ENCODE peak calls at places on chromosome 19, in ten cellular contexts. P is transverse colon, B is ovary, N is suprapubic skin, R is upper lobe of left lung, J is stomach, Z is sigmoid colon, H is esophagus muscularis mucosa, W is A549, X is HepG2. U is an unnamed sample.

GRCh38 chr19:33814181-33815165 is 17.8 kb downstream of the KCTD15 start:
- DNase-seq in P (no peak), B (no peak), N (peak; percentile 43), R (no peak), J (no peak), Z (peak; percentile 36), H (no peak), W (no peak), X (no peak), U (no peak)

GRCh38 chr19:1066748-1067340 is at the start of gene ARHGAP45:
- DNase-seq in P (peak; percentile 70), B (no peak), N (no peak), R (peak; percentile 69), J (peak; percentile 60), Z (no peak), H (no peak), W (no peak), X (no peak), U (no peak)

GRCh38 chr19:12952488-12953455 is 4.3 kb downstream of the GADD45GIP1 start:
- DNase-seq in P (no peak), B (no peak), N (no peak), R (no peak), J (no peak), Z (no peak), H (no peak), W (no peak), X (no peak), U (no peak)

GRCh38 chr19:955803-956746 is 28.1 kb upstream of the WDR18 start:
- DNase-seq in P (peak; percentile 41), B (no peak), N (no peak), R (no peak), J (no peak), Z (no peak), H (no peak), W (no peak), X (no peak), U (no peak)

GRCh38 chr19:39341122-39341719 is 1.0 kb upstream of the SAMD4B start:
- DNase-seq in P (peak; percentile 42), B (no peak), N (no peak), R (peak; percentile 49), J (peak; percentile 29), Z (peak; percentile 72), H (no peak), W (no peak), X (no peak), U (no peak)

GRCh38 chr19:27672309-27673047 is 1540.5 kb downstream of the UQCRFS1 start:
- DNase-seq in P (no peak), B (no peak), N (peak; percentile 57), R (peak; percentile 17), J (peak; percentile 15), Z (no peak), H (peak; percentile 66), W (no peak), X (no peak), U (no peak)

GRCh38 chr19:28488006-28488405 is 724.9 kb downstream of the UQCRFS1 start:
- DNase-seq in P (peak; percentile 18), B (no peak), N (no peak), R (no peak), J (no peak), Z (no peak), H (no peak), W (no peak), X (no peak), U (no peak)

GRCh38 chr19:903266-903797 is 9.7 kb downstream of the R3HDM4 start:
- DNase-seq in P (no peak), B (no peak), N (no peak), R (no peak), J (no peak), Z (no peak), H (no peak), W (no peak), X (no peak), U (no peak)

GRCh38 chr19:46428278-46429141 is at the start of gene PNMA8C:
- DNase-seq in P (peak; percentile 50), B (peak; percentile 62), N (no peak), R (peak; percentile 22), J (peak; percentile 50), Z (peak; percentile 82), H (no peak), W (no peak), X (no peak), U (no peak)

DNA sequence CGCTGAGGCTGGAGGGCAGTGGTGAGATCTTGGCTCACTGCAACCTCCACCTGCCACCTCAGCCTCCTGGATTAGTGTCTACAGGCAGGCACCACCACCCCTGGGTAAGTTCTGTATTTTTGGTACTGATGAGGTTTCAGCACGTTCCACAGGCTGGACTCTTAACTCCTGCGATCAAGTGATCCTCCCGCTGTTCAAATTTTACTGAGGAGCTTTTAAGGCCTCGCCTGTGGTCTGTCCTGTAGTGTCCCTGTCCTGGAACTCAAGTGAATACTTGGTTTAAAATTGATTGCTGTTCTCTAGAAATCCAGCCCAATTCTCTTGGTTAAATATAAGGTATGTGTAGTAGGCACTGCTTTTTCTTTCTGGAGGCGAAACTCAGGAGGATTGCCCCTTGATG is 65.2 kb downstream of the DPRX start:
- DNase-seq in P (no peak), B (no peak), N (no peak), R (no peak), J (no peak), Z (no peak), H (no peak), W (no peak), X (no peak), U (no peak)
- TF ChIP-seq EP300 in P (no peak), B (no peak), N (no peak), R (no peak), J (no peak), Z (no peak), H (no peak), W (no peak), X (no peak), U (no peak)

GRCh38 chr19:50628551-50628950 is 11.1 kb downstream of the SYT3 start:
- DNase-seq in P (no peak), B (no peak), N (no peak), R (no peak), J (no peak), Z (no peak), H (no peak), W (no peak), X (no peak), U (no peak)

GRCh38 chr19:50624949-50625600 is 14.6 kb downstream of the SYT3 start:
- DNase-seq in P (no peak), B (no peak), N (no peak), R (no peak), J (no peak), Z (no peak), H (no peak), W (no peak), X (no peak), U (no peak)

GRCh38 chr19:50628146-50628545 is 11.5 kb downstream of the SYT3 start:
- DNase-seq in P (no peak), B (no peak), N (no peak), R (no peak), J (no peak), Z (no peak), H (no peak), W (no peak), X (no peak), U (no peak)

GRCh38 chr19:50626011-50626410 is 13.7 kb downstream of the SYT3 start:
- DNase-seq in P (no peak), B (no peak), N (no peak), R (no peak), J (no peak), Z (no peak), H (no peak), W (no peak), X (no peak), U (no peak)

DNA sequence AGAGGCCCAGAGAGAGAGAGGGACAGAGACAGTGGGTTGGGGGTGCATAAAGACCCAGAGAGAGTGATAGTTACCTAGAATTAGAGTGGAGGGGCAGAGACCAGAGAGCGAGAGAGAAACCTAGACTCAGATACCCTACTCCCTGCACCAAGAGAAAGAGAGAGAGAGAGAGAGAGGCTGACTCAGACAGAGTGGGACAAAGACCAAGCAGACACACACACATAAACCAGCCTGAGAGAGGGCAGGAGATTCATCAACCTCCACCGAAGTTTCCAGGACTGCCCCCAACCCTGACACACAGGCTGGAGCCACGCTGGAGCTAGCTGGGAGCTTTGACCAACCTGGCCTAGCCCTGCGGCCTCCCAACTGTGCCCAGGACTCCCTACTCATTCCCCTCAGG is 12.9 kb downstream of the SYT3 start:
- DNase-seq in P (no peak), B (no peak), N (no peak), R (no peak), J (no peak), Z (no peak), H (no peak), W (no peak), X (no peak), U (no peak)
- TF ChIP-seq POLR2A in P (no peak), B (no peak), N (no peak), R (no peak), J (no peak), Z (no peak), H (no peak), W (no peak), X (no peak), U (no peak)

GRCh38 chr19:23075031-23075733 is 41.6 kb upstream of the ZNF730 start:
- DNase-seq in P (peak; percentile 19), B (peak; percentile 56), N (peak; percentile 80), R (peak; percentile 63), J (no peak), Z (peak; percentile 76), H (no peak), W (no peak), X (no peak), U (no peak)

GRCh38 chr19:23065306-23065705 is 51.5 kb upstream of the ZNF730 start:
- DNase-seq in P (no peak), B (no peak), N (no peak), R (no peak), J (no peak), Z (no peak), H (no peak), W (no peak), X (no peak), U (no peak)

GRCh38 chr19:23071087-23071511 is 45.7 kb upstream of the ZNF730 start:
- DNase-seq in P (no peak), B (peak; percentile 12), N (no peak), R (peak; percentile 22), J (no peak), Z (peak; percentile 64), H (no peak), W (no peak), X (no peak), U (no peak)

DNA sequence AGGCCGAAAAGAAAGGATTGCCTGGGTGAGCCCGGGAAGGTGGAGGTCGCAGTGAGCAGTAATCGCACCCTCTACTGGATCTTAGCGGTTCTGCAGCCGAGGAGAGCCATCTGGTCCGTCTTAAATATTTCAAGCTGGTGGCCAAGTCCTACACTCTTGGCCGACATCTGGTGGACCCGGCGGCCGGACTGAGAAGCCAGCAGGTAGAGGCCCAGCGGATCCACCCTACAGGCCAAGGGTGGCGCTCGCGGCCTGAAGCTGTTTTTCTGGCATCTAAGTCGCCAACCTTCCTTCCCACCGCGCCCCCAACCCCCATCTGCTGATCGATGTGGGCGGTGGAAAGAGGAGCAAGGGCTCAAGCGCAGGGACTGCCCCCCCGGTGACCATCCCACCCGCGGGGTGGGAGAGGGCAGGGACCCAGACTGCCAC is 46.5 kb upstream of the ZNF730 start:
- DNase-seq in P (peak; percentile 11), B (peak; percentile 33), N (peak; percentile 81), R (peak; percentile 22), J (no peak), Z (peak; percentile 68), H (no peak), W (no peak), X (no peak), U (no peak)
- TF ChIP-seq EP300 in P (no peak), B (no peak), N (no peak), R (no peak), J (no peak), Z (no peak), H (no peak), W (no peak), X (no peak), U (no peak)

GRCh38 chr19:6393074-6393981 is at the start of gene GTF2F1:
- DNase-seq in P (peak; percentile 93), B (peak; percentile 99), N (peak; percentile 96), R (peak; percentile 96), J (peak; percentile 92), Z (peak; percentile 98), H (peak; percentile 98), W (peak; percentile 93), X (peak; percentile 89), U (peak; percentile 91)
- TF ChIP-seq POLR2A in P (peak; percentile 48), B (peak; percentile 57), N (no peak), R (peak; percentile 34), J (no peak), Z (peak; percentile 41), H (no peak), W (peak; percentile 29), X (peak; percentile 52), U (peak; percentile 11)